ENCODE peak calls at places on chromosomes 11 and 22, in four cellular contexts. Q is prostate gland, J is cardiac muscle cell, X is psoas muscle. R is an unnamed sample.

GRCh38 chr22:50599816-50600454 is 658 bp upstream of the MAPK8IP2 start:
- DNase-seq in Q (no peak), J (peak), X (peak), R (no peak)

GRCh38 chr22:45678961-45679912 is 7.6 kb downstream of the ATXN10 start:
- DNase-seq in Q (no peak), J (no peak), X (no peak), R (no peak)

GRCh38 chr11:118914178-118914918 is 11.4 kb downstream of the BCL9L start:
- DNase-seq in Q (peak), J (peak), X (peak), R (no peak)

GRCh38 chr11:67356867-67357561 is 3.7 kb upstream of the POLD4 start:
- DNase-seq in Q (peak), J (peak), X (no peak), R (no peak)

GRCh38 chr11:18696638-18697225 is 1.8 kb upstream of the TMEM86A start:
- DNase-seq in Q (no peak), J (no peak), X (no peak), R (no peak)

GRCh38 chr11:30583505-30584280 is 2.5 kb downstream of the MPPED2 start:
- DNase-seq in Q (peak), J (no peak), X (peak), R (no peak)

GRCh38 chr11:64619196-64619595 is 28.2 kb downstream of the SLC22A12 start:
- DNase-seq in Q (no peak), J (no peak), X (no peak), R (no peak)

GRCh38 chr11:80844110-80844509 is 1403.3 kb upstream of the TENM4 start:
- DNase-seq in Q (no peak), J (no peak), X (no peak), R (no peak)

GRCh38 chr11:119460582-119460981 is 37.6 kb upstream of the THY1 start:
- DNase-seq in Q (no peak), J (peak), X (no peak), R (no peak)

GRCh38 chr22:36816338-36816634 is 549 bp downstream of the PVALB start:
- DNase-seq in Q (no peak), J (no peak), X (no peak), R (no peak)

GRCh38 chr22:41598081-41598480 is 8.4 kb upstream of the PMM1 start:
- DNase-seq in Q (no peak), J (peak), X (no peak), R (no peak)

DNA sequence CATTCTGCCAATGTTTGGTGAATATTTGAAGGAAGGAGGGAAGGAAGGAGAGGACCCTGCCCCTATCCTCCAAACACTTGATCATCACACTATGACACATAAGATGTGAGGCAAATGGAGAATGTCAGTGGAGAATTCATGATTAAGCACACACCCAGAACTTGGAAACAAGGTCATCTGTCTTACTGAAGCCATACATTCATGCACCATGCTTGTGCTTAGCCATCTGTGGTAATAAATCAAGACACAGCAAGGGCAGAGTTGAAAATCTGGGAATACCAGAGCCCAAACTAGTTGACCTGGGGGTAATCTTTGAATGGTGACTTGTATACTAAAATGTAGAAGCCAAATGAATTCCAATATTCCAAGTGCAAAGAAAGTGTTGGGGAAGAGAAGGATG is 7.9 kb upstream of the TIMP3 start:
- DNase-seq in Q (no peak), J (no peak), X (no peak), R (no peak)
- H3K4me3 ChIP-seq in Q (no peak), J (no peak), X (no peak), R (no peak)

DNA sequence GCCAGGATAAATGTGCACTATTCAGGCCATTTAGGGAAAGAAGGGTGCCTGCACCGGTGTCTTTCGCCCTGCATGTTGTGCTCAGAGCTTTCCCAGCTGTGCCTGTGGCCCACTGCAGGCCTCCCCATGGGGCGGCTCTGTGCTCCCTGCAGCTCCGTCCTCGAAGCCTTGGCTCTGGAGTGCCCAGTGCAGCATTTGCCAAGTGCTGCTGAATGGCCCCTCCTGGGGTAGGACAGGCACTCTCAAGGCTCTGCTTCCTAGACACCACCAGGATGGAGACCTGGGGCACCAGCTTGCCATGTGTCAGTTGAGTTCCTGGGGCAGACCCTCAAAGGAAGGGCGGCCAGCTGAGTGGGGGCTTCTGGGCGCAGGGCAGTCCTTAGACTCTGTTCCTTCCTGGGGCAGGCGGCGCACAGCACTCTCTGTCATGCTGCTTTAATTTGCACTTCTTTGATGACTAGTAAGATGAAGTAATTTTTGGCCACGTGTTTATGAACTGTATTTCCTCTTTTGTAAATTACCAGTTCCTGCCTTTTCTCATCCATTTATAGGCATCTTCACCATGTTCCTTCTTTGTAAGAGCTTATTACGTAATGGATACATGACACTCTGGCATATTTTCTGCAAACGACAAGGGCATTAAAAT is 32.1 kb upstream of the GNB1L start:
- DNase-seq in Q (no peak), J (peak), X (peak), R (no peak)
- H3K27ac ChIP-seq in Q (no peak), J (no peak), X (no peak), R (no peak)

DNA sequence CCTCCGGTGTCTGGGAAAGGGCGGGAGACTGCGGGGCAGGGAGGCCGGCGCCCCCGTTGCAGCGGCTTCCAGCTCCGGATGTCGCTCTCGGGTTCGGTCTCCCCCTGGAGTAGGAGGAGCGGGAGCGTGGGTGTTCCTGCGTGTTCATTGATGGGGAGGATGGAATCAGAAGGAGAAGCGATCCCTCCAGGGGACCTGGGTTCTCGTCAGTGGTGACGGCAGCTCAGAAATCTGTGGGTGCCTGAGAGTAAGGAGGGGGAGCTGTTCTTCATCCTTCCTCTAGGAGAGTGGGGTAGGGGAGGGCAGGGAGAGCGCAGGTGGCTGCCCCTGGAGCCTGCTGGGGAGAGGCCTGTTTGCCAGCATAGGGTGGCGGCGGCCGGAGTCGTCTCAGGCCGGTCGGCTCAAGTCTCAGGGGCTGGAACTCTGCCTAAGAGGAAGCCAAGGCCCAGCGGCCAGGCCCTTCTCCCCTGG is 1.1 kb downstream of the UBASH3B start:
- DNase-seq in Q (peak), J (no peak), X (peak), R (no peak)
- TF ChIP-seq CTCF in Q (no peak), J (no peak), X (no peak), R (no peak)

DNA sequence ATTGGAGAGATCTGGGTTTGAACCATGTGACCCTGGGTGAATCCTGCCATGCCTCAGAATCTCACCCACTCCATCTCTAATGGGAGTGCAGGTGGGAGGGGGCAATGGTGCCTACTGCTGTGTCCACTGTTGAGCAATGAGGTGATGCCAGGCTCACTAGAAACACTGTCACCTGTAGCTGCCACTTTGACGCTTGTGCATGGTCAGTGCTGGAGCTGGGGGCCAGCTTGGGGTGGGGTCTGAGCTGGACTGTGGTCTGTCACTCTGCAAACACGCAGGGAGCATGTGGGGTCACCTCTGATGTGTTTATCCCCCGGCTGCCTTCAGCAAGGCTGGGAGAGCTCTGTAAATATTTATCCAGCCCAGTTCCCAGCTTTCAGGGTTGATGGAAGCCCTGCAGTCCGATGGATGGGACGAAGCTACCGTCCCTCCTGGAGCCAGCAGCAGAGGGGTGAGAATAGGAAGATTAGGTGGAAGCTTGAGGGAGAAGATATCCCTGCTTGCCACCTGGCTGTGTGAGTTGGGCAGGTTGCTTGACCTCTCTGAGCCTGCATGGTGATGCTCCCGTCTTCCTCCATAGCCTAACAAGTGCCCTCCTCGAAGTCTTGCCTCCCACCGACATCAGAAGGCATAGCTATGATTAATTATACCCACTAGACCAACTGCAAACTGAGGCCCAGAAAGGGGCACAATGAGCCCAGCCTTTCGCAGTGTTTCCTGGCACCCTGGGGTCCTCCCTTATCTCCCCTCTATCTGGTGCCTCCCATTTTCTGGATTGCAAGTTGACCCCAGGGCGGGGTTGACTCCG is 1.7 kb downstream of the MMP11 start:
- DNase-seq in Q (no peak), J (no peak), X (no peak), R (no peak)
- H3K4me3 ChIP-seq in Q (no peak), J (no peak), X (no peak), R (no peak)

R was measured in Panc1.